ENCODE peak calls at places on chromosomes 5 and 9, in four cellular contexts. One of them, this sample, is unnamed.

GRCh38 chr5:4480528-4481404 is 659.4 kb upstream of the ADAMTS16 start:
- DNase-seq in sigmoid colon: no peak
- DNase-seq in EL: no peak
- DNase-seq in GM12865: no peak
- DNase-seq in this sample: no peak

GRCh38 chr9:123954921-123955320 is 25.0 kb upstream of the DENND1A start:
- DNase-seq in sigmoid colon: no peak
- DNase-seq in EL: no peak
- DNase-seq in GM12865: no peak
- DNase-seq in this sample: no peak

GRCh38 chr5:121887727-121888126 is 36.0 kb downstream of the FTMT start:
- DNase-seq in sigmoid colon: no peak
- DNase-seq in EL: no peak
- DNase-seq in GM12865: no peak
- DNase-seq in this sample: no peak

GRCh38 chr5:122576266-122577016 is 198.4 kb upstream of the SNX2 start:
- DNase-seq in sigmoid colon: no peak
- DNase-seq in EL: no peak
- DNase-seq in GM12865: no peak
- DNase-seq in this sample: no peak

GRCh38 chr9:81182421-81182820 is 506.9 kb downstream of the TLE1 start:
- DNase-seq in sigmoid colon: no peak
- DNase-seq in EL: peak
- DNase-seq in GM12865: no peak
- DNase-seq in this sample: no peak

GRCh38 chr9:114484215-114484853 is 20.9 kb downstream of the WHRN start:
- DNase-seq in sigmoid colon: no peak
- DNase-seq in EL: no peak
- DNase-seq in GM12865: peak
- DNase-seq in this sample: no peak

GRCh38 chr5:137616046-137616445 is 116.9 kb upstream of the SPOCK1 start:
- DNase-seq in sigmoid colon: no peak
- DNase-seq in EL: no peak
- DNase-seq in GM12865: no peak
- DNase-seq in this sample: no peak

GRCh38 chr9:138077126-138077525 is 199.5 kb downstream of the CACNA1B start:
- DNase-seq in sigmoid colon: peak
- DNase-seq in EL: no peak
- DNase-seq in GM12865: no peak
- DNase-seq in this sample: no peak

GRCh38 chr5:84255318-84255717 is 129.4 kb downstream of the EDIL3 start:
- DNase-seq in sigmoid colon: no peak
- DNase-seq in EL: peak
- DNase-seq in GM12865: peak
- DNase-seq in this sample: no peak

GRCh38 chr9:33249983-33250382 is 10.0 kb downstream of the SPINK4 start:
- DNase-seq in sigmoid colon: no peak
- DNase-seq in EL: no peak
- DNase-seq in GM12865: no peak
- DNase-seq in this sample: no peak

GRCh38 chr5:127312131-127312530 is 21.5 kb downstream of the MEGF10 start:
- DNase-seq in sigmoid colon: no peak
- DNase-seq in EL: no peak
- DNase-seq in GM12865: no peak
- DNase-seq in this sample: no peak

GRCh38 chr5:80238778-80239679 is 16.8 kb downstream of the SERINC5 start:
- DNase-seq in sigmoid colon: peak
- DNase-seq in EL: peak
- DNase-seq in GM12865: no peak
- DNase-seq in this sample: no peak

GRCh38 chr5:149549461-149550266 is 1.6 kb downstream of the CSNK1A1 start:
- DNase-seq in sigmoid colon: no peak
- DNase-seq in EL: peak
- DNase-seq in GM12865: peak
- DNase-seq in this sample: peak

GRCh38 chr5:2699686-2700085 is 51.8 kb downstream of the IRX2 start:
- DNase-seq in sigmoid colon: peak
- DNase-seq in EL: no peak
- DNase-seq in GM12865: no peak
- DNase-seq in this sample: no peak

GRCh38 chr5:73286891-73287290 is 113.9 kb downstream of the TMEM174 start:
- DNase-seq in sigmoid colon: no peak
- DNase-seq in EL: no peak
- DNase-seq in GM12865: no peak
- DNase-seq in this sample: no peak

This sample was measured in activated CD8-positive, alpha-beta memory T cell treated with anti-CD3 and anti-CD28 coated beads, Interleukin-2, amount 50 U/mL, for 4 hours.